ENCODE peak calls at places on chromosomes 13 and 19, in four cellular contexts. R, H, G and Q are unnamed samples.
A peak's percentile ranks its signal among the peaks of the same experiment; 100 is the strongest.

GRCh38 chr13:30364133-30364532 is 56.8 kb upstream of the KATNAL1 start:
- DNase-seq in G (no peak), R (no peak), H (no peak), Q (no peak)

GRCh38 chr13:73960474-73960873 is 173.7 kb downstream of the KLF12 start:
- DNase-seq in G (no peak), H (no peak), R (no peak), Q (no peak)

GRCh38 chr19:54248016-54248601 is 5.5 kb upstream of the LILRA6 start:
- DNase-seq in H (no peak), R (no peak), G (no peak), Q (no peak)

GRCh38 chr13:97967948-97968347 is 14.5 kb downstream of the IPO5 start:
- DNase-seq in G (no peak), H (no peak), R (no peak), Q (no peak)

GRCh38 chr13:113205428-113205931 is 3.0 kb downstream of the PCID2 start:
- DNase-seq in H (no peak), G (no peak), R (no peak), Q (no peak)

GRCh38 chr13:47087841-47088240 is 191.0 kb upstream of the HTR2A start:
- DNase-seq in G (no peak), H (no peak), R (no peak), Q (no peak)

GRCh38 chr13:47085346-47085745 is 188.5 kb upstream of the HTR2A start:
- DNase-seq in H (no peak), G (no peak), R (no peak), Q (no peak)

GRCh38 chr19:6211632-6212402 is 68.0 kb downstream of the MLLT1 start:
- DNase-seq in G (no peak), H (no peak), R (no peak), Q (no peak)

GRCh38 chr13:97425570-97425969 is 8.4 kb upstream of the RAP2A start:
- DNase-seq in R (no peak), H (no peak), G (no peak), Q (no peak)

GRCh38 chr13:30796132-30796832 is 60.9 kb downstream of the ALOX5AP start:
- DNase-seq in R (no peak), G (no peak), H (no peak), Q (no peak)

GRCh38 chr13:37709318-37709717 is 110.8 kb upstream of the POSTN start:
- DNase-seq in R (no peak), G (no peak), H (no peak), Q (no peak)

GRCh38 chr19:18617562-18617961 is 4.9 kb downstream of the TMEM59L start:
- DNase-seq in G (no peak), R (no peak), H (no peak), Q (no peak)

GRCh38 chr19:40503300-40503699 is 36.5 kb downstream of the SPTBN4 start:
- DNase-seq in G (no peak), R (peak; percentile 29), H (no peak), Q (peak; percentile 49)
- TF ChIP-seq ELF4 in G (no peak), R (no peak), H (no peak), Q (no peak)

DNA sequence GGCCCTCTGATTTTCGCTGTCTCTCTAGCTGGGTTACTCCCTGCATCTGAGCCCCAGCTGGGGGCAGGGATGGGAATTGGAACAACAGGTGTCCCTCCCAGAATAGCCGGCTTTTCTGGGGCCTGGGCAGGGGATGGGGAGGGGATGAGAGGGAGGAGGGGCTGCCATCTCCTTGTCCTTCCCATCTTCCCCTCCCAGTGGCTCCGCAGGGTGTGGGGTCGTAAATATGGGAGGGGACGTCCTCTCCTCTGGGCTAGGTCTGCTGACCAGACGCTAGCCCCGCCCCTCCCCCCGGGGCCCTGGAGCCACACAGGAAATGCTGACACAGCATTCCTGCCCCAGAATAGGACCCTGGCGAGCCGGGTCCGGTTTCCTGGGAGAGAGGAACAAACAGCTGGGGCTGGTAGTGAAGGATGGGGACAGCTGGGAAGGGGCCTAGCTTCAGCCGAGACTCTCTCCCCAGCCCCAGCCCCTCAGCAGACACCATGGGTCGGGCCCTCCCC is 1.1 kb downstream of the RYR1 start:
- DNase-seq in G (no peak), R (peak; percentile 94), H (no peak), Q (peak; percentile 69)
- TF ChIP-seq ELF4 in G (no peak), R (no peak), H (no peak), Q (no peak)

GRCh38 chr19:43290568-43291359 is 21.4 kb upstream of the PSG9 start:
- DNase-seq in H (no peak), R (peak; percentile 15), G (no peak), Q (no peak)
- TF ChIP-seq ELF4 in H (no peak), R (no peak), G (no peak), Q (no peak)

DNA sequence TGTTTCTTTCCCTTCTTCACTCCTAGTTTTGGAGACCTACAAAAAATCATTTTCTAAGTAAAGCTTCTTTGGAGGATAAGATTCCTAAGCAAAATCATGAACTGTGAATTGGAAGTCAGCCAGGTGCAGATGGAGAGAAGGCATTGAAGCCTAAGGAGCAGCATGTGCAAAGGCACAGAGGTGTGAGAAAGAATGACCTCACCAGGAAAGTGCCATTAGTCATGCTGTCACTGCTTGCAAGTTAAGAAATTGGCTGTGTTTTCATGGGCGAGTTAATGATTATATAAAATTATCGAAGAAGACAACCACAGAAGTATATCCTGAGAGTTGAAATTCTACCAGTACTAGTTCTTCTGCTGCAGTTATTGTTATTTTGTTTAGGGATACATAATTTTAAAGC is 80.3 kb upstream of the KLHL1 start:
- DNase-seq in G (no peak), H (no peak), R (no peak), Q (no peak)
- TF ChIP-seq ELF4 in G (no peak), H (no peak), R (no peak), Q (no peak)

GRCh38 chr19:35816262-35816661 is 3.6 kb upstream of the PRODH2 start:
- DNase-seq in G (no peak), H (no peak), R (no peak), Q (no peak)
- TF ChIP-seq ELF4 in G (no peak), H (no peak), R (no peak), Q (no peak)

GRCh38 chr19:44303976-44304568 is 753 bp downstream of the ZNF235 start:
- DNase-seq in R (no peak), H (peak; percentile 9), G (no peak), Q (peak; percentile 16)
- TF ChIP-seq ELF4 in R (no peak), H (no peak), G (no peak), Q (no peak)